ENCODE peak calls at places on chromosomes 13 and 19, in six cellular contexts. C is A549, B is pancreas, M is OCI-LY7, U is bronchial epithelial cell, N is uterus. H is an unnamed sample.

GRCh38 chr13:85347251-85347650 is 452.0 kb downstream of the SLITRK6 start:
- DNase-seq in C (no peak), B (no peak), M (no peak), U (peak), N (no peak), H (no peak)

GRCh38 chr19:2099937-2100718 is 3.4 kb downstream of the IZUMO4 start:
- DNase-seq in C (no peak), B (no peak), M (no peak), U (no peak), N (no peak), H (no peak)

GRCh38 chr13:112941349-112941748 is 27.7 kb upstream of the MCF2L start:
- DNase-seq in C (no peak), B (no peak), M (no peak), U (no peak), N (no peak), H (no peak)

GRCh38 chr19:41239363-41239762 is 20.3 kb downstream of the AXL start:
- DNase-seq in C (no peak), B (no peak), M (no peak), U (no peak), N (no peak), H (no peak)

GRCh38 chr19:29549105-29550070 is 23.6 kb downstream of the VSTM2B start:
- DNase-seq in C (no peak), B (no peak), M (no peak), U (no peak), N (no peak), H (no peak)

GRCh38 chr13:110566201-110566600 is 4.7 kb upstream of the RAB20 start:
- DNase-seq in C (no peak), B (no peak), M (no peak), U (no peak), N (no peak), H (no peak)

GRCh38 chr19:55549500-55550320 is 4.4 kb upstream of the SBK3 start:
- DNase-seq in C (peak), B (no peak), M (peak), U (peak), N (no peak), H (no peak)

GRCh38 chr13:37059848-37060192 is 332 bp upstream of the SUPT20H start:
- DNase-seq in C (no peak), B (no peak), M (no peak), U (no peak), N (no peak), H (no peak)

GRCh38 chr13:109243311-109243951 is 543.0 kb downstream of the IRS2 start:
- DNase-seq in C (peak), B (no peak), M (no peak), U (peak), N (no peak), H (no peak)

GRCh38 chr19:45079063-45079910 is at the start of gene GEMIN7:
- DNase-seq in C (peak), B (peak), M (peak), U (peak), N (peak), H (peak)

GRCh38 chr13:98274921-98275487 is 97.9 kb upstream of the RNF113B start:
- DNase-seq in C (no peak), B (no peak), M (no peak), U (peak), N (no peak), H (no peak)

GRCh38 chr19:12939292-12939606 is 840 bp downstream of the CALR start:
- DNase-seq in C (no peak), B (no peak), M (peak), U (no peak), N (peak), H (peak)

GRCh38 chr13:40518481-40518882 is 148.0 kb downstream of the FOXO1 start:
- DNase-seq in C (no peak), B (peak), M (no peak), U (peak), N (no peak), H (peak)

GRCh38 chr13:91359071-91359470 is 11.6 kb downstream of the MIR17HG start:
- DNase-seq in C (no peak), B (no peak), M (peak), U (no peak), N (no peak), H (no peak)

GRCh38 chr13:54486421-54487166 is 1458.0 kb downstream of the OLFM4 start:
- DNase-seq in C (no peak), B (no peak), M (no peak), U (no peak), N (no peak), H (no peak)

GRCh38 chr19:46381346-46381745 is 32.0 kb downstream of the CCDC8 start:
- DNase-seq in C (no peak), B (no peak), M (no peak), U (no peak), N (no peak), H (no peak)

GRCh38 chr13:93559718-93560117 is 333.1 kb downstream of the GPC6 start:
- DNase-seq in C (peak), B (no peak), M (no peak), U (peak), N (no peak), H (no peak)

GRCh38 chr19:5684694-5685430 is 4.0 kb downstream of the HSD11B1L start:
- DNase-seq in C (no peak), B (peak), M (no peak), U (no peak), N (no peak), H (no peak)

GRCh38 chr13:25165664-25166063 is 6.4 kb downstream of the AMER2 start:
- DNase-seq in C (no peak), B (no peak), M (no peak), U (no peak), N (no peak), H (no peak)

GRCh38 chr13:107713314-107713713 is 502.0 kb downstream of the LIG4 start:
- DNase-seq in C (no peak), B (no peak), M (no peak), U (no peak), N (no peak), H (no peak)

GRCh38 chr13:39462906-39463305 is 140.1 kb downstream of the LHFPL6 start:
- DNase-seq in C (no peak), B (no peak), M (no peak), U (peak), N (no peak), H (no peak)

GRCh38 chr13:41613984-41614581 is 156.7 kb downstream of the RGCC start:
- DNase-seq in C (no peak), B (peak), M (no peak), U (peak), N (peak), H (no peak)

GRCh38 chr13:95020298-95020987 is 280.8 kb downstream of the ABCC4 start:
- DNase-seq in C (no peak), B (no peak), M (no peak), U (peak), N (no peak), H (no peak)

GRCh38 chr13:52383362-52383761 is 22.6 kb downstream of the THSD1 start:
- DNase-seq in C (no peak), B (no peak), M (no peak), U (no peak), N (no peak), H (no peak)

GRCh38 chr13:113636266-113636963 is 21.6 kb downstream of the ATP4B start:
- DNase-seq in C (no peak), B (no peak), M (no peak), U (no peak), N (no peak), H (no peak)

GRCh38 chr19:5947435-5947834 is 30.5 kb downstream of the RANBP3 start:
- DNase-seq in C (no peak), B (peak), M (no peak), U (no peak), N (peak), H (no peak)

DNA sequence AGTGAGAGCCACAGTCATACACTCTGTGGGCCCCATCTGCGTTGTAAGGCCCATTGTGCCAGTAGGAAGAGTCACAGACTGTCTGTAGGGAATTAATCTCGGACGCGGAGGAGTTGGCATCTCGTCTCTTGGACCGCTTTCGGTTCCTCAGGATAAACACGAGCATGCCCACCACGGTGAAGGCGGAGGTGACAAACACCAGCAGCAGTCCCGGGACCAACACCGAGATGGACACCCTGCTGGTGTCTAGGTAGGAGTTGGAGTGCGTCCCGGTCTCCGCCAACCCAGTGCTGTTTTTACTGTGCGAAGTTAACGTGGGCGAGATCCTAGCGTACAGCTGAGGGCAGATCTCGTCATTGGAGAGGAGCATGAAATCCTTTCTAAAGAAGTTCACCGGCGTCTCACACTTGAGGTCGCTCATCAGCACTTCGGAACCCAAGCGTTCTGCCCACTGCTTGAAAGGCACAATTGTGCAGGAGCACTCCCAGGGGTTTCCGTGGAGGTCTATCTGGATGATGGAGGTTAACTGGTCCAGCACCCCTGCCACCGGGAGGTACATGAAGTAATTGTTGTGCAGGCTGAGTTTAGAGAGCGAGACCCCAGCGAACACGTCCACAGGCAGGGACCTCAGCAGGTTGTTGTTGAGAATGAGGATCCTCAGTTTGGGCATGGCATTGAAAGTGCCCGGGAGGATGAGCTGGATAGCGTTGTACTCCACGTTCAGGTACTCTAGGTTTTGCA is 2.7 kb downstream of the SLITRK1 start:
- DNase-seq in C (no peak), B (peak), M (no peak), U (no peak), N (no peak), H (no peak)
- H3K4me3 ChIP-seq in C (no peak), B (no peak), M (no peak), U (no peak), N (no peak), H (no peak)

GRCh38 chr19:50311723-50312635 is 17.2 kb downstream of the KCNC3 start:
- DNase-seq in C (peak), B (no peak), M (no peak), U (no peak), N (no peak), H (no peak)
- TF ChIP-seq CTCF in C (no peak), B (no peak), M (no peak), U (no peak), N (no peak), H (no peak)

GRCh38 chr13:68810660-68811059 is 1297.0 kb upstream of the ATXN8OS start:
- DNase-seq in C (no peak), B (no peak), M (no peak), U (no peak), N (no peak), H (no peak)

GRCh38 chr13:68808456-68808855 is 1299.2 kb upstream of the ATXN8OS start:
- DNase-seq in C (no peak), B (no peak), M (no peak), U (no peak), N (no peak), H (no peak)

DNA sequence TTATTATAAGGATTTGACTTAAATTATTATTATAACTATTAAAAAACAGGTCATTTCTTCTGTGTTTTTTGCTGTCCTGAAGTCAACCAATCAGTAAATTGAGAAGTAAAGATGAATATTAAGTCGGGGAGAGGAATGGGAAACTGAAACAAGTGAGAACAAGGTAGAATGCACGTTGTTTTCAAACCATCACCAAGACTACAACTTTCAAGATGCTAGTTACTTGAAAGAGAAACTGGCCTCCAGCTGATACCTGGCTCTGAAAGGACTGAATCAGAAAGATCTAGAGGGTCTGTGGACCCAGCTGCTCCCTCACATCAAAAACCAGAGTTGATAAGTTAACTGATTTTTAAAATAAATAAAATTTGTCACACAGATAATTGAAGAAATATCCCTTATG is 1301.5 kb upstream of the ATXN8OS start:
- DNase-seq in C (no peak), B (no peak), M (no peak), U (no peak), N (no peak), H (no peak)
- H3K4me3 ChIP-seq in C (no peak), B (no peak), M (no peak), U (no peak), N (no peak), H (no peak)

GRCh38 chr19:57466489-57466888 is 9.5 kb upstream of the VN1R1 start:
- DNase-seq in C (no peak), B (no peak), M (no peak), U (no peak), N (no peak), H (no peak)

GRCh38 chr19:57465680-57466381 is 8.9 kb upstream of the VN1R1 start:
- DNase-seq in C (peak), B (no peak), M (peak), U (peak), N (no peak), H (peak)
- TF ChIP-seq CTCF in C (peak), B (no peak), M (peak), U (peak), N (no peak), H (peak)

DNA sequence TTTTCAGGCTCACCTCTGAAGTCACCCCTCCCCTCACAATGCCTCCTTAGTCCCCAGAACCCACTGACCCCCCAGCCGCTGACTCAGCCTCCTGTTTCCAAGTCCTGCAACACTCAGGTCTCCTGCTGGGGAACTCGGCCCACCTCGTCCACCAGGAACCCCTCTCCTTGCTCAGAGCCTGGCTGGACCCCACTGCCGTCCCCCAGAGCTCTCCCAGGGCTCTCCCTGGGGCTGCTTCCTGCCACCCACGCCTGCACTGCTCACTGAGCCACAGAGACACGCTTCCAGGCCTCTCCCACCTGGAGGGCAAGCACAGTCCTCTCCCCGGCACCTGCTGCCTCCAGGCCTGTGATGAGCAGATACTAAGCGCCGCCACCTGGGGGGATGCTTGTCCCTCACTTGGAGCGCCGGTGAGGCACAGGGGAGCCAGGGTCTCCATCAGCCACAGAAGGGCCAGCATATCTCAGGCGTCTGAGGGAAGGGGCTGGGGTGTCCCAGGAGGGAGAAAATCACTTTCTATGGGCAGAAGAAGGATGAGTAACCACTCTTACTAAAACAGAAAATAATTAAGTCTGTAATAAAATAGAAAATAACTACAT is 53.8 kb downstream of the KLF2 start:
- DNase-seq in C (no peak), B (no peak), M (no peak), U (no peak), N (no peak), H (no peak)
- H3K4me3 ChIP-seq in C (no peak), B (no peak), M (no peak), U (no peak), N (no peak), H (no peak)

GRCh38 chr19:49017041-49017665 is at the start of gene LHB:
- DNase-seq in C (no peak), B (no peak), M (no peak), U (no peak), N (no peak), H (no peak)

GRCh38 chr19:49020342-49020741 is 3.5 kb upstream of the LHB start:
- DNase-seq in C (no peak), B (peak), M (no peak), U (no peak), N (no peak), H (no peak)

GRCh38 chr19:49020931-49021895 is 2.9 kb downstream of the CGB3 start:
- DNase-seq in C (no peak), B (no peak), M (peak), U (no peak), N (no peak), H (no peak)

GRCh38 chr19:49017666-49018351 is 918 bp upstream of the LHB start:
- DNase-seq in C (peak), B (no peak), M (peak), U (no peak), N (peak), H (peak)

GRCh38 chr19:49019242-49019932 is 2.5 kb upstream of the LHB start:
- DNase-seq in C (peak), B (peak), M (peak), U (no peak), N (peak), H (peak)
- TF ChIP-seq CTCF in C (peak), B (no peak), M (peak), U (peak), N (no peak), H (peak)

GRCh38 chr19:16441661-16442071 is 30.1 kb downstream of the EPS15L1 start:
- DNase-seq in C (peak), B (no peak), M (peak), U (no peak), N (no peak), H (no peak)

GRCh38 chr19:16446108-16447014 is 25.4 kb downstream of the EPS15L1 start:
- DNase-seq in C (no peak), B (no peak), M (peak), U (no peak), N (no peak), H (peak)

GRCh38 chr19:16445238-16446107 is 26.3 kb downstream of the EPS15L1 start:
- DNase-seq in C (no peak), B (no peak), M (peak), U (no peak), N (no peak), H (peak)

GRCh38 chr19:16444273-16444597 is 27.5 kb downstream of the EPS15L1 start:
- DNase-seq in C (no peak), B (no peak), M (peak), U (no peak), N (no peak), H (peak)

GRCh38 chr19:16442386-16443276 is 29.1 kb downstream of the EPS15L1 start:
- DNase-seq in C (no peak), B (no peak), M (no peak), U (no peak), N (peak), H (no peak)
- H3K4me3 ChIP-seq in C (no peak), B (no peak), M (peak), U (no peak), N (no peak), H (no peak)